ENCODE peak calls at places on chromosomes 1 and 21, in eight cellular contexts. T, G, V, K, S, X, J and F are unnamed samples.

GRCh38 chr1:204530932-204531331 is 14.7 kb downstream of the MDM4 start:
- DNase-seq in K (no peak), X (no peak), G (no peak), S (no peak), T (no peak), V (no peak), J (no peak), F (no peak)

GRCh38 chr1:62727656-62728396 is 39.6 kb upstream of the DOCK7 start:
- DNase-seq in X (no peak), J (no peak), V (no peak), T (no peak), S (no peak), K (no peak), G (no peak), F (no peak)

GRCh38 chr1:231196728-231197127 is 34.9 kb downstream of the TRIM67 start:
- DNase-seq in V (no peak), G (no peak), X (no peak), S (no peak), K (no peak), T (no peak), J (peak; percentile 42), F (no peak)

GRCh38 chr1:16019580-16020277 is 1.9 kb upstream of the HSPB7 start:
- DNase-seq in V (no peak), S (no peak), G (no peak), T (no peak), X (no peak), K (no peak), J (no peak), F (no peak)

GRCh38 chr1:27365372-27366112 is 1.2 kb downstream of the MAP3K6 start:
- DNase-seq in S (peak; percentile 90), J (peak; percentile 95), V (peak; percentile 97), G (peak; percentile 89), X (peak; percentile 91), K (peak; percentile 97), T (peak; percentile 91), F (peak; percentile 32)

GRCh38 chr1:187928288-187928687 is 1099.5 kb downstream of the PLA2G4A start:
- DNase-seq in S (no peak), X (no peak), G (no peak), T (peak; percentile 78), J (no peak), V (no peak), K (no peak), F (no peak)

GRCh38 chr1:216531308-216532239 is 108.3 kb upstream of the USH2A start:
- DNase-seq in J (no peak), S (no peak), G (no peak), K (no peak), V (no peak), X (no peak), T (no peak), F (no peak)

GRCh38 chr1:67061266-67061665 is 7.3 kb upstream of the SLC35D1 start:
- DNase-seq in K (no peak), J (no peak), S (no peak), V (no peak), X (no peak), T (no peak), G (no peak), F (no peak)

GRCh38 chr1:181089777-181090505 is 1.4 kb downstream of the IER5 start:
- DNase-seq in T (peak; percentile 72), X (peak; percentile 77), S (peak; percentile 66), J (peak; percentile 93), G (peak; percentile 64), V (peak; percentile 68), K (peak; percentile 89), F (no peak)

GRCh38 chr1:203202431-203203245 is 16.1 kb upstream of the CHI3L1 start:
- DNase-seq in J (no peak), V (no peak), T (no peak), X (peak; percentile 37), G (peak; percentile 18), S (no peak), K (no peak), F (no peak)

GRCh38 chr1:71861022-71861421 is 421.3 kb downstream of the NEGR1 start:
- DNase-seq in X (no peak), V (no peak), T (peak; percentile 25), K (no peak), S (no peak), G (no peak), J (no peak), F (no peak)

GRCh38 chr1:203638076-203638475 is 11.4 kb downstream of the ATP2B4 start:
- DNase-seq in V (no peak), S (no peak), K (no peak), X (no peak), G (no peak), T (no peak), J (no peak), F (no peak)

GRCh38 chr1:153415850-153416570 is at the start of gene S100A7A:
- DNase-seq in V (no peak), G (no peak), J (no peak), X (no peak), K (no peak), T (no peak), S (no peak), F (no peak)

GRCh38 chr21:18298228-18298627 is 53.6 kb downstream of the CHODL start:
- DNase-seq in K (no peak), J (no peak), V (no peak), X (no peak), T (no peak), G (no peak), S (no peak), F (no peak)

GRCh38 chr1:196462101-196462500 is 146.1 kb downstream of the KCNT2 start:
- DNase-seq in T (no peak), X (no peak), J (no peak), K (no peak), G (no peak), S (no peak), V (no peak), F (no peak)

GRCh38 chr21:25283720-25284119 is 323.6 kb downstream of the MRPL39 start:
- DNase-seq in S (no peak), X (no peak), V (no peak), J (no peak), G (no peak), T (peak; percentile 5), K (no peak), F (no peak)

GRCh38 chr1:218249757-218250156 is 35.3 kb upstream of the RRP15 start:
- DNase-seq in V (no peak), S (no peak), G (no peak), T (no peak), X (no peak), K (no peak), J (no peak), F (no peak)

GRCh38 chr1:159945483-159946241 is at the start of gene IGSF9:
- DNase-seq in T (peak; percentile 85), V (peak; percentile 89), J (peak; percentile 90), G (peak; percentile 91), X (peak; percentile 92), K (peak; percentile 87), S (peak; percentile 95), F (no peak)

GRCh38 chr1:220226752-220227151 is 45.5 kb downstream of the RAB3GAP2 start:
- DNase-seq in T (no peak), G (no peak), K (no peak), J (no peak), X (no peak), V (no peak), S (no peak), F (no peak)

DNA sequence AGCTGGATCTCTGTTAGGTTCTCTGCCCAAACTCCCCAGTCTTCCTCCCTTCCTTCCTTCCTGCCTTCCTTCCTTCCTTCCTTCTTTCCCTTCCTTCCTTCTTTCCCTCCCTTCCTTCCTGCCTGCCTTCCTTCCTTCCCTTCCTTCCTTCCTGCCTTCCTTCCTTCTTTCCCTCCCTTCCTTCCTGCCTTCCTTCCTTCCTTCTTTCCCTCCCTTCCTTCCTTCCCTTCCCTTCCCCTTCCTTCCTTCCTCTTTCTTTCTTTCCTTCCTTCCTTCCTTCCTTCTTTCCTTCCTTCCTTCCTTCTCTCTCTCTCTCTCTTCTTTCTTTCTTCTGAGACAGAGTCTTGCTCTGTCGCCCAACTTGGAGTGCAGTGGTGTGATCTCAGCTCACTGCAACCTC is 8.7 kb upstream of the LSM10 start:
- DNase-seq in S (no peak), G (no peak), V (no peak), K (no peak), J (no peak), X (no peak), T (no peak), F (no peak)
- H3K27ac ChIP-seq in S (no peak overlapping the region), G (no peak overlapping the region), V (no peak overlapping the region), K (no peak overlapping the region), J (no peak overlapping the region), X (no peak overlapping the region), T (no peak overlapping the region), F (peak overlapping the region; percentile 93)

DNA sequence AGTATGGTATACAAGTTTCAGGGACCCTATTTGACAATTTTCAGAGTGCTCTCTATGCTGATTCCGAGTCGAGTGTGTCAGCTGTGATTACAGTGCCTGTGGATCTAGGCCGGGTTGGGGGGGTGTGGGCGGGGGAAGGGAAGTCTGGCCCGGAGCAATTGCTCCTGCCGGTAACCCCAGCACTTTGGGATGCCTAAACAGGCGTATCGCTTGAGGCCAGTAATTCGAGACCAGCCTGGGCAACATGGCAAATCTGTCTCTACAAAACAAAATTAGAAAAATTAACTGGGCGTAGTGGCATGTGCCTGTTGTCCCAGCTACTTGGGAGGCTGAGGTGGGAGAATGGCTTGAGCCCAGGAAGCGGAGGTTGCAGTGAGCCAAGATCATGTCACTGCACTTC is 1.6 kb upstream of the IL10RB start:
- DNase-seq in J (no peak), V (no peak), K (no peak), G (no peak), T (no peak), X (no peak), S (no peak), F (no peak)
- TF ChIP-seq POLR2AphosphoS5 in J (no peak), V (no peak), K (no peak), G (no peak), T (no peak), X (no peak), S (no peak), F (no peak)

GRCh38 chr1:223788746-223789415 is 56.9 kb downstream of the TP53BP2 start:
- DNase-seq in J (no peak), T (no peak), V (peak; percentile 90), X (no peak), S (no peak), G (no peak), K (no peak), F (no peak)

GRCh38 chr1:223780926-223781325 is 64.8 kb downstream of the TP53BP2 start:
- DNase-seq in X (no peak), G (no peak), T (no peak), J (no peak), S (no peak), V (no peak), K (no peak), F (no peak)

GRCh38 chr1:223784541-223784940 is 61.2 kb downstream of the TP53BP2 start:
- DNase-seq in V (no peak), J (no peak), X (no peak), S (no peak), G (no peak), T (no peak), K (no peak), F (no peak)

GRCh38 chr1:223783676-223784075 is 62.1 kb downstream of the TP53BP2 start:
- DNase-seq in S (no peak), T (no peak), K (no peak), V (no peak), J (no peak), X (no peak), G (no peak), F (no peak)

GRCh38 chr1:223785808-223786207 is 59.9 kb downstream of the TP53BP2 start:
- DNase-seq in X (no peak), G (no peak), T (peak; percentile 36), K (no peak), S (no peak), J (no peak), V (no peak), F (no peak)
- H3K36me3 ChIP-seq in X (no peaks in the 10 kb centered on the region), G (peaks cover 63% of the 10 kb centered on the region), T (peaks cover 7% of the 10 kb centered on the region), K (peaks cover 60% of the 10 kb centered on the region), S (no peaks in the 10 kb centered on the region), J (peaks cover 93% of the 10 kb centered on the region), V (peaks cover 69% of the 10 kb centered on the region), F (peaks cover 49% of the 10 kb centered on the region)

GRCh38 chr1:183841950-183842816 is 37.3 kb downstream of the RGL1 start:
- DNase-seq in K (no peak), J (no peak), T (peak; percentile 80), X (peak; percentile 26), S (no peak), G (no peak), V (no peak), F (peak; percentile 99)
- H3K27ac ChIP-seq in K (peak overlapping the region; percentile 54), J (peak overlapping the region; percentile 68), T (peak overlapping the region; percentile 74), X (peak overlapping the region; percentile 65), S (peak overlapping the region; percentile 59), G (peak overlapping the region; percentile 73), V (no peak overlapping the region), F (peak overlapping the region; percentile 99)